ENCODE peak calls at places on chromosome 6, in five cellular contexts. I is aorta, J is astrocyte, X is GM12865, T is HT-29. O is an unnamed sample.

GRCh38 chr6:30037182-30037788 is 23.8 kb upstream of the POLR1H start:
- DNase-seq in J (no peak), T (peak), I (no peak), X (peak), O (no peak)

GRCh38 chr6:137970368-137970767 is 103.3 kb downstream of the TNFAIP3 start:
- DNase-seq in X (peak), J (no peak), I (no peak), T (no peak), O (no peak)

GRCh38 chr6:42017021-42017643 is 33.2 kb upstream of the TAF8 start:
- DNase-seq in T (no peak), X (peak), I (no peak), J (peak), O (no peak)

GRCh38 chr6:85078071-85078470 is 313.7 kb upstream of the TBX18 start:
- DNase-seq in J (peak), I (no peak), T (peak), X (no peak), O (no peak)

GRCh38 chr6:37874726-37875125 is 55.2 kb downstream of the ZFAND3 start:
- DNase-seq in J (no peak), I (no peak), X (no peak), T (no peak), O (no peak)

GRCh38 chr6:116118608-116119007 is 7.3 kb downstream of the COL10A1 start:
- DNase-seq in T (no peak), I (no peak), X (no peak), J (peak), O (no peak)

GRCh38 chr6:109318328-109318876 is 63.9 kb downstream of the CD164 start:
- DNase-seq in J (no peak), X (no peak), T (peak), I (no peak), O (no peak)

GRCh38 chr6:145722190-145722589 is 13.1 kb downstream of the EPM2A start:
- DNase-seq in X (no peak), I (no peak), J (no peak), T (no peak), O (no peak)

GRCh38 chr6:20236899-20237600 is 24.8 kb upstream of the MBOAT1 start:
- DNase-seq in X (no peak), T (peak), J (no peak), I (no peak), O (no peak)

GRCh38 chr6:132797975-132798819 is at the start of gene SLC18B1:
- DNase-seq in J (no peak), I (peak), X (peak), T (peak), O (peak)

GRCh38 chr6:147194652-147195403 is 9.4 kb upstream of the STXBP5 start:
- DNase-seq in T (no peak), J (peak), I (no peak), X (no peak), O (no peak)

GRCh38 chr6:149366237-149366921 is 33.7 kb upstream of the SUMO4 start:
- DNase-seq in X (no peak), J (no peak), T (no peak), I (no peak), O (no peak)

GRCh38 chr6:120584111-120584760 is 750.0 kb downstream of the TBC1D32 start:
- DNase-seq in X (no peak), T (no peak), J (no peak), I (peak), O (no peak)

GRCh38 chr6:91464718-91465117 is 877.8 kb upstream of the MAP3K7 start:
- DNase-seq in X (no peak), T (no peak), I (no peak), J (no peak), O (no peak)

O was measured in psoas muscle.